ENCODE peak calls at places on chromosomes 6 and 20, in seven cellular contexts. M is endothelial cell, L is neural crest cell, N is heart right ventricle, H is body of pancreas, S is H9, B is BJ. Z is an unnamed sample.

GRCh38 chr20:56949318-56949717 is 317.1 kb downstream of the BMP7 start:
- DNase-seq in M (no peak), L (no peak), N (no peak), H (no peak), S (peak), B (no peak), Z (no peak)

GRCh38 chr20:38143646-38144554 is 21.2 kb downstream of the TGM2 start:
- DNase-seq in M (no peak), L (no peak), N (no peak), H (peak), S (no peak), B (peak), Z (no peak)

GRCh38 chr6:11193434-11193833 is 39.0 kb downstream of the NEDD9 start:
- DNase-seq in M (no peak), L (no peak), N (no peak), H (no peak), S (no peak), B (no peak), Z (no peak)

GRCh38 chr6:163780993-163781392 is 366.5 kb downstream of the QKI start:
- DNase-seq in M (no peak), L (peak), N (peak), H (no peak), S (peak), B (no peak), Z (peak)

GRCh38 chr20:543369-544152 is at the start of gene CSNK2A1:
- DNase-seq in M (peak), L (peak), N (peak), H (peak), S (peak), B (peak), Z (peak)

GRCh38 chr20:63686492-63687321 is 9.7 kb upstream of the TNFRSF6B start:
- DNase-seq in M (no peak), L (no peak), N (peak), H (peak), S (no peak), B (no peak), Z (no peak)

GRCh38 chr20:2866236-2866635 is 7.0 kb upstream of the PTPRA start:
- DNase-seq in M (no peak), L (no peak), N (no peak), H (no peak), S (no peak), B (no peak), Z (no peak)

GRCh38 chr6:11621119-11621518 is 83.6 kb downstream of the TMEM170B start:
- DNase-seq in M (no peak), L (no peak), N (no peak), H (peak), S (no peak), B (no peak), Z (peak)

GRCh38 chr6:166664135-166664534 is 37.1 kb upstream of the RPS6KA2 start:
- DNase-seq in M (no peak), L (no peak), N (no peak), H (no peak), S (no peak), B (no peak), Z (no peak)

GRCh38 chr20:3204124-3204794 is at the start of gene DDRGK1:
- DNase-seq in M (peak), L (peak), N (peak), H (peak), S (peak), B (peak), Z (peak)

GRCh38 chr6:111565316-111566221 is 40.1 kb downstream of the TRAF3IP2 start:
- DNase-seq in M (no peak), L (no peak), N (no peak), H (peak), S (peak), B (no peak), Z (no peak)

GRCh38 chr6:148973809-148974208 is 227.0 kb downstream of the UST start:
- DNase-seq in M (no peak), L (no peak), N (no peak), H (no peak), S (no peak), B (no peak), Z (peak)

GRCh38 chr6:10101551-10102252 is 313.2 kb downstream of the TFAP2A start:
- DNase-seq in M (no peak), L (no peak), N (no peak), H (no peak), S (no peak), B (no peak), Z (no peak)

GRCh38 chr6:132818404-132819359 is 4.3 kb downstream of the RPS12 start:
- DNase-seq in M (no peak), L (no peak), N (no peak), H (no peak), S (no peak), B (no peak), Z (no peak)

GRCh38 chr6:144283781-144284473 is 1.2 kb upstream of the UTRN start:
- DNase-seq in M (no peak), L (no peak), N (no peak), H (no peak), S (no peak), B (no peak), Z (no peak)
- TF ChIP-seq CTCF in M (no peak), L (peak), N (no peak), H (no peak), S (peak), B (peak), Z (no peak)

GRCh38 chr6:108562503-108562993 is 1.8 kb downstream of the FOXO3 start:
- DNase-seq in M (peak), L (peak), N (peak), H (peak), S (peak), B (no peak), Z (peak)
- TF ChIP-seq CTCF in M (no peak), L (no peak), N (no peak), H (no peak), S (no peak), B (no peak), Z (no peak)

GRCh38 chr6:32194825-32195651 is 2.6 kb upstream of the GPSM3 start:
- DNase-seq in M (peak), L (peak), N (no peak), H (peak), S (peak), B (no peak), Z (no peak)

GRCh38 chr6:32196682-32197616 is 4.5 kb upstream of the GPSM3 start:
- DNase-seq in M (no peak), L (no peak), N (peak), H (no peak), S (peak), B (no peak), Z (no peak)

GRCh38 chr6:32194388-32194787 is 1.9 kb upstream of the GPSM3 start:
- DNase-seq in M (no peak), L (no peak), N (no peak), H (no peak), S (no peak), B (no peak), Z (no peak)

GRCh38 chr6:32195902-32196681 is 3.6 kb upstream of the GPSM3 start:
- DNase-seq in M (peak), L (peak), N (peak), H (peak), S (peak), B (no peak), Z (peak)

GRCh38 chr6:32195652-32195901 is 3.1 kb upstream of the GPSM3 start:
- DNase-seq in M (peak), L (peak), N (peak), H (peak), S (peak), B (peak), Z (peak)
- TF ChIP-seq CTCF in M (no peak), L (peak), N (peak), H (peak), S (peak), B (peak), Z (peak)

DNA sequence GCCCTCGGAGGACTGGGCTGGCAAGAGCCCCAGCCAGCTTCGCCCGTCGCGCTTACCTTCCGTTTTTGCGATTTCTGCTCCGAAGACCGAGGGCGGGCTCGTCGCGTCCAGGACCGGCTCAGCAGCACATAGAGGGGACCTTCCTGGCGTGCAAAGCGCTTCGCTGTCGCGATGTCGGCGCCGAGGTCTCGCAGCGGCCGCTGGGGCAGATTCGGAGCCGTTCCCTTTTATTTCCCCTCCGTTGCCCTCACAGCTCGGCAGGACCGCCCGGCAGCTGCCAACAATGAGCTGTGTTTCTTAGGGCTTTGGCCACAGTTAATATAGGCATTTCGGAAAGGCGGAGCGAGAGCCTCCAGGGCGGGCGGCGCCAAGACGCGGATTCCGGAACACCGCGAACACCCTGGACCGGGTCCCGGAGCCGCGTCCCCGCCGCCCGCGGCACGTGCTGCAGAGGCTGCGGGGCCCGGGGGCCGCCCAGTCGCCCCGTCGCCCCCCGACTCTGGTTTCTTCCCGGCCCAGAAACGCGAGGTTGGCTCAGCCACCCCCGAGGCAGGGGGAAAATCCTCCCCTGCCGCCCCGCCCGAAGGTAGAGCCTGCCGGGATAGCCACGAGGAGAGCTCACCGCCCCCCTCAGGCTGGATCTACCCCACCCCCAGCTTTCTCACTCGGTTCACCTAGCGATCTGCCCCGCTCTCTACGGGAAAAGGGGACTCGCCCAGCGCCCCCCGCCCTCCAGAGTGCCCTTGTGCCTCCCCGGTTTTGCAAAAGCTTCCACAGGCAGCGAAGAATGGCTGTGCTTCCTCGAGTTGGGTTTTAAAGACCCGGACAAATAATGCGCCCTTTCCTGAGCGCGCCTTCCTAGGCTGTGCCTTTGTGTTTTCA is at the start of gene CITED2:
- DNase-seq in M (peak), L (peak), N (peak), H (peak), S (peak), B (peak), Z (peak)
- TF ChIP-seq CTCF in M (peak), L (peak), N (peak), H (no peak), S (peak), B (peak), Z (no peak)

GRCh38 chr20:58621906-58622548 is 29.1 kb upstream of the STX16 start:
- DNase-seq in M (no peak), L (no peak), N (no peak), H (no peak), S (no peak), B (no peak), Z (no peak)
- TF ChIP-seq CTCF in M (no peak), L (peak), N (no peak), H (no peak), S (peak), B (no peak), Z (no peak)

DNA sequence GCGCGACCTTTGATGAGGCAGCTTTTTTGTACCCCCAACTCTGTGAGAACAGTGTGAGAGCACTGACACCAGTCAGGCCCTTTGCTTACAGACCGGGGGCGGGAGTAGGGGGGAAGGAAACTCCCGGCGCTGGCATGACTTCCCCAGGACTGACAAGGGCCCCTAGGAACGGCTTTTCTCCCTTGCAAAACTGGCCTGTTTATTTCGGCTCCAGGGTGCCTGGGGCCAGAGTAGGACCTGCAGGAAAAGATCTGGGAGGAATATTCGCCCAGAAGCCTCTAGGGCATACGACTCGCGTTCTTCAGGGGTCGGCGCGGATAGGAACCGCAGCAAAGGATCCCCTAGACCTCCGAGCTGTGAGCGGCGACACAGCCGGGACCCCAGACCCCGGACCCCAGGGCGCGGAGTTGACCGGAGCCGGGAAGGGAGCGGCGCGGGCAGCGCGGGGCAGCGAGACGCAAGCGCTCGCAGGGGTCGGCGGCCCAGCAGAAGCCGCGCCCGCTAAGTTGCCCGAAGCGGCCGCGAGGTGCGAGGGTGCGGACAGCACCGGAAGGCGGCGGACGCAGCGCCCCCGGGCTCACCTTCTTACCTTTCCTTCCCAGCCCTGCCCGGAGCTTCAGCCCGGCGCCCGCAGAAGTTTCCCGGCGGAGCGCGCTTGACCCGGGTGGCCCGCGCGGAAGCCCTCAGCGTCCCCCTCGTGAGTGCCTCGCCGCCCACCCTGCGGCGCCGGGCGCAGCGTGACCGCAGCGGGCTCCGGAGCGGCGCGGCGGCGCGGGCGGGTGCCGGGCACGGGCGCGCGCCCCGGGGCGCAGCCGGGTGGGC is at the start of gene POPDC3:
- DNase-seq in M (peak), L (peak), N (peak), H (no peak), S (peak), B (no peak), Z (peak)
- TF ChIP-seq CTCF in M (no peak), L (no peak), N (no peak), H (no peak), S (peak), B (no peak), Z (no peak)

DNA sequence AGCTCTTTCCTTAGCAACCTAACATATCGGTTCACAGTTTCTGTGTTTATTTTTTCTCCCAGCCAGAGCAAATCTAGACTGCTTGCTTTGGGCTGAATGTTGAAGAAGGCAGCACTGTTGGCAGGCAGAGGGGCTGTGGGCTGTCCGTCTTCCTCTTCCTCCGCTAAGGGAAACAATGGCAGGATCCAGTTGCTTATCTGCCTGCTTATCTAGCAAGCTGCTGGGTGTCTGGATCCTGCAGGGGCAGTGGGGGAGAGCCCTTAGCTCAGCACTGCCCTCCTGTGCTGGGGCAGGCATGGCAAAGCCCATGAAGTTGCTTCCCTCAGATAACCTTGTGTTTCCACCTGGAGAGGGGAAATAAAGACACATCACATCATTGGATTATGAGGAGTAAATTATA is 92.7 kb upstream of the CD93 start:
- DNase-seq in M (peak), L (no peak), N (peak), H (no peak), S (no peak), B (no peak), Z (no peak)
- TF ChIP-seq CTCF in M (peak), L (no peak), N (peak), H (no peak), S (peak), B (no peak), Z (no peak)

GRCh38 chr6:137256350-137257128 is 37.4 kb upstream of the IFNGR1 start:
- DNase-seq in M (no peak), L (no peak), N (no peak), H (no peak), S (no peak), B (no peak), Z (no peak)
- TF ChIP-seq CTCF in M (no peak), L (no peak), N (no peak), H (no peak), S (no peak), B (no peak), Z (no peak)

DNA sequence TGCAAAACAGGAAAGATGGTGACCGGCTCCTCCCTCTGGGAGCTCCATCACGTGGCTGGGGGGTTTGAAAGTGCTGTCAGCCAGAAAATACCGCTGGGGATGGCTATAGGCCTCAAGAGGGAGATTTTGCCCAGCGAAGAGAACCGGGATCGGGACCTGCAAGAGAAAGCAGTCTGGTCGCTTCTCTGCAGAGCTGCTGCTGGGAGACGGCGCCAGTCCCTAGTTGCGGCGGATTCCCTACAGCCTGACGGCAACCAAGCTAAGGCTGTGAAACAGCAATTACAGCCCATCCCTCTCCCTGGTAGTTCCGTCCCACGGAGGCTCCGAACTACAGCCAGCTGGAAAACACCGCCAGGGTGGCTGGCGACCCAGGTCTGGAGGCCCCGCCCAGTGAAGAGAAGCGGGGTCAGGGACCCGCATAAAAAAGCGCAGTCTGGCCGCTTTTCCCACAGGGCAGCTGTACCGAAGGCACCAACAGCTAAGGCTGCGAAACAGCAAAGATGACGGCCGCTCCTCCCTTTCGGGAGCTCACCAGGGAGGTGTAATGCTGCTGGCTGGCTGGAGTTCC is 238.1 kb upstream of the IRAK1BP1 start:
- DNase-seq in M (peak), L (no peak), N (peak), H (peak), S (peak), B (no peak), Z (no peak)
- TF ChIP-seq CTCF in M (no peak), L (no peak), N (no peak), H (no peak), S (no peak), B (peak), Z (no peak)